ENCODE peak calls at places on chromosomes 13 and 19, in nine cellular contexts. N, F, L, J, R, I, V, B and G are unnamed samples.

GRCh38 chr19:41324921-41325639 is 15.1 kb downstream of the CCDC97 start:
- DNase-seq in N (peak), F (no peak), L (peak), J (peak), R (peak), I (no peak), V (no peak), B (no peak), G (peak)

GRCh38 chr19:46739290-46739771 is 6.5 kb upstream of the FKRP start:
- DNase-seq in N (no peak), F (no peak), L (no peak), J (no peak), R (no peak), I (no peak), V (no peak), B (no peak), G (no peak)

GRCh38 chr13:87123987-87124784 is 547.0 kb upstream of the SLITRK5 start:
- DNase-seq in N (peak), F (no peak), L (peak), J (peak), R (peak), I (no peak), V (peak), B (no peak), G (peak)

GRCh38 chr19:1836458-1837221 is 11.6 kb downstream of the REXO1 start:
- DNase-seq in N (no peak), F (no peak), L (no peak), J (no peak), R (no peak), I (no peak), V (no peak), B (no peak), G (peak)

GRCh38 chr13:113926951-113927660 is 46.8 kb downstream of the C13orf46 start:
- DNase-seq in N (no peak), F (no peak), L (no peak), J (peak), R (no peak), I (no peak), V (no peak), B (no peak), G (no peak)

GRCh38 chr19:10335149-10336053 is 2.1 kb upstream of the RAVER1 start:
- DNase-seq in N (peak), F (no peak), L (no peak), J (peak), R (no peak), I (no peak), V (no peak), B (no peak), G (peak)

GRCh38 chr19:49592486-49593232 is 1.7 kb downstream of the PRR12 start:
- DNase-seq in N (no peak), F (peak), L (peak), J (peak), R (peak), I (peak), V (peak), B (peak), G (peak)

GRCh38 chr19:47726467-47726866 is 13.2 kb downstream of the EHD2 start:
- DNase-seq in N (no peak), F (no peak), L (peak), J (no peak), R (no peak), I (no peak), V (no peak), B (no peak), G (no peak)

GRCh38 chr13:41224113-41225110 is 30.0 kb upstream of the KBTBD7 start:
- DNase-seq in N (no peak), F (no peak), L (peak), J (no peak), R (no peak), I (no peak), V (no peak), B (no peak), G (no peak)

GRCh38 chr13:55244991-55245644 is 1895.6 kb upstream of the PRR20A start:
- DNase-seq in N (peak), F (no peak), L (peak), J (peak), R (peak), I (no peak), V (peak), B (no peak), G (peak)

GRCh38 chr19:34337747-34338146 is 27.2 kb upstream of the GPI start:
- DNase-seq in N (peak), F (no peak), L (no peak), J (no peak), R (no peak), I (no peak), V (no peak), B (no peak), G (no peak)

GRCh38 chr13:23321534-23322241 is 111.8 kb downstream of the SACS start:
- DNase-seq in N (no peak), F (no peak), L (peak), J (no peak), R (peak), I (no peak), V (no peak), B (no peak), G (no peak)

GRCh38 chr19:13281567-13282291 is 131.5 kb downstream of the IER2 start:
- DNase-seq in N (no peak), F (no peak), L (no peak), J (no peak), R (no peak), I (no peak), V (peak), B (no peak), G (no peak)

GRCh38 chr13:27790523-27790922 is 1.8 kb upstream of the GSX1 start:
- DNase-seq in N (no peak), F (no peak), L (no peak), J (peak), R (no peak), I (no peak), V (no peak), B (no peak), G (no peak)

GRCh38 chr13:110125613-110126272 is 181.2 kb downstream of the COL4A1 start:
- DNase-seq in N (no peak), F (no peak), L (no peak), J (no peak), R (no peak), I (no peak), V (no peak), B (no peak), G (no peak)

GRCh38 chr13:66200555-66200954 is 1029.6 kb downstream of the PCDH9 start:
- DNase-seq in N (no peak), F (no peak), L (no peak), J (no peak), R (no peak), I (no peak), V (no peak), B (no peak), G (no peak)

GRCh38 chr19:6087074-6087506 is 23.2 kb downstream of the RFX2 start:
- DNase-seq in N (no peak), F (peak), L (peak), J (no peak), R (no peak), I (peak), V (no peak), B (no peak), G (peak)

GRCh38 chr19:4591296-4591695 is 31.8 kb upstream of the SEMA6B start:
- DNase-seq in N (no peak), F (no peak), L (no peak), J (no peak), R (no peak), I (no peak), V (no peak), B (no peak), G (no peak)

GRCh38 chr19:20661150-20661819 is at the start of gene ZNF626:
- DNase-seq in N (peak), F (peak), L (peak), J (peak), R (no peak), I (peak), V (peak), B (peak), G (peak)

GRCh38 chr19:10226376-10227214 is 4.5 kb downstream of the S1PR2 start:
- DNase-seq in N (peak), F (no peak), L (no peak), J (no peak), R (no peak), I (no peak), V (no peak), B (no peak), G (no peak)

GRCh38 chr13:33193428-33193974 is 92.1 kb downstream of the STARD13 start:
- DNase-seq in N (no peak), F (no peak), L (no peak), J (no peak), R (peak), I (no peak), V (peak), B (no peak), G (no peak)

GRCh38 chr19:46265217-46265828 is 31.5 kb upstream of the HIF3A start:
- DNase-seq in N (peak), F (peak), L (peak), J (peak), R (peak), I (peak), V (peak), B (peak), G (peak)

GRCh38 chr13:109605846-109606245 is 180.5 kb downstream of the IRS2 start:
- DNase-seq in N (no peak), F (no peak), L (no peak), J (no peak), R (no peak), I (no peak), V (no peak), B (no peak), G (no peak)